ENCODE peak calls at places on chromosomes 2 and 18, in five cellular contexts. N, V, K, Q and U are unnamed samples.

GRCh38 chr2:119862127-119862889 is 102.6 kb downstream of the PTPN4 start:
- DNase-seq in N (no peak), V (no peak), K (no peak), Q (no peak), U (peak; percentile 36)

GRCh38 chr2:182924311-182924710 is 57.9 kb upstream of the FRZB start:
- DNase-seq in N (no peak), V (no peak), K (peak; percentile 61), Q (peak; percentile 21), U (no peak)

GRCh38 chr2:170276056-170276455 is 98.1 kb downstream of the MYO3B start:
- DNase-seq in N (no peak), V (no peak), K (no peak), Q (no peak), U (no peak)

GRCh38 chr2:98441706-98442450 is 2.8 kb upstream of the INPP4A start:
- DNase-seq in N (no peak), V (no peak), K (no peak), Q (no peak), U (no peak)

GRCh38 chr2:120949027-120949956 is 213.6 kb downstream of the GLI2 start:
- DNase-seq in N (no peak), V (no peak), K (no peak), Q (no peak), U (no peak)

GRCh38 chr2:234677758-234678538 is 181.1 kb upstream of the ARL4C start:
- DNase-seq in N (no peak), V (no peak), K (peak; percentile 54), Q (no peak), U (no peak)

GRCh38 chr2:177326591-177326990 is 62.1 kb upstream of the NFE2L2 start:
- DNase-seq in N (no peak), V (no peak), K (no peak), Q (no peak), U (no peak)

GRCh38 chr2:120205901-120206581 is 17.2 kb downstream of the TMEM185B start:
- DNase-seq in N (peak; percentile 30), V (no peak), K (no peak), Q (no peak), U (no peak)

GRCh38 chr2:188199716-188200128 is 92.0 kb upstream of the GULP1 start:
- DNase-seq in N (no peak), V (peak; percentile 78), K (peak; percentile 89), Q (peak; percentile 88), U (no peak)

GRCh38 chr18:55265916-55266488 is 306.7 kb upstream of the CCDC68 start:
- DNase-seq in N (no peak), V (no peak), K (peak; percentile 84), Q (peak; percentile 54), U (no peak)

GRCh38 chr2:36659872-36660312 is 36.6 kb upstream of the VIT start:
- DNase-seq in N (no peak), V (no peak), K (no peak), Q (no peak), U (peak; percentile 21)

GRCh38 chr2:202035089-202035940 is 1.7 kb downstream of the FZD7 start:
- DNase-seq in N (peak; percentile 29), V (no peak), K (peak; percentile 76), Q (peak; percentile 86), U (no peak)

GRCh38 chr2:232321156-232321816 is 57.3 kb upstream of the ALPP start:
- DNase-seq in N (peak; percentile 54), V (no peak), K (no peak), Q (no peak), U (no peak)

GRCh38 chr18:858016-858415 is 46.0 kb upstream of the YES1 start:
- DNase-seq in N (no peak), V (peak; percentile 48), K (no peak), Q (no peak), U (no peak)

GRCh38 chr2:72826156-72826477 is 284 bp upstream of the EXOC6B start:
- DNase-seq in N (no peak), V (no peak), K (no peak), Q (no peak), U (no peak)

GRCh38 chr18:29436459-29436858 is 1259.5 kb upstream of the CDH2 start:
- DNase-seq in N (no peak), V (no peak), K (no peak), Q (no peak), U (no peak)

GRCh38 chr18:63120541-63121059 is 199.0 kb downstream of the BCL2 start:
- DNase-seq in N (no peak), V (no peak), K (no peak), Q (no peak), U (no peak)

GRCh38 chr2:314561-315336 is 26.9 kb upstream of the ALKAL2 start:
- DNase-seq in N (no peak), V (no peak), K (no peak), Q (no peak), U (no peak)

GRCh38 chr2:49616800-49617199 is 462.5 kb upstream of the FSHR start:
- DNase-seq in N (no peak), V (peak; percentile 3), K (peak; percentile 4), Q (peak; percentile 3), U (peak; percentile 11)
- TF ChIP-seq CTCF in N (no peak), V (peak; percentile 51), K (peak; percentile 13), Q (peak; percentile 21), U (no peak)

DNA sequence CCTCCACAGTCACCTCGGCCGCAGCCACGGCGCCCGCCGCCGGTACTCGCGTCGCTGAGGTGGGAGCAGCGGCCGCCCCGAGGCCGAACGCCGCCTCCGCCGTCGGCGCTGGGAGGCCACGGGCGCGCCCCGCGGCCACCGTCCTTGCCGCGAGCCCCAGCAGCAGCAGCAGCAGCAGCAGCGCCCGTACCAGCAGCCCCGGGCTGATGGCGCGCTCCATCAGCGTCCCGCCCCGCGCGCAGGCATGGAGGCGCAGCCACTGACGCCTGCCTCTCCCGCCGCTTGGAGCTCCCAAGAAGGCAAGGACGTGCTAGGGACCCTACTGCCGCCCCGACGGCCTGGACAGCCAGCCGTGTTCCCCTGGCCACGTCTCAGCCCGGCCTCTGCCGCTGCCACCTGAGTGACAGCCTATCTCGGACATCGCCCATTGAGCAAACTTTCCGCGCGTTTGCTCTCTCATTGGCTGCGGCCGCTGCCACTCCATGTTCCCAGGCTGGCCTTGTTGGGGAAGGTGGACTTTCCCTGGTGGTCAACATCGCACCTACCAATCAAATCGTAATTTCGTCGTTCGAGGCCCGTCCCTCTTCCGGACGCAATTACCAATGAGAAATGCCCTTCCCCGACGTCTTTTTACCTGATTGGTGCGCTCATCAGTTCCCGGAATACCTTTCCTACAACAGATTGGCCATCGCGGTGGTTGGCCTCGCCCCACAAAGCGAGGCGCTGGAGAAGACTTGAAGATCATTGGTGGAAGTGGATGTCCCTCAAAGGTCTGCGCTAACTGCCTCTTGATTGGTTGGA is at the start of gene EIF2AK3:
- DNase-seq in N (peak; percentile 91), V (peak; percentile 100), K (peak; percentile 100), Q (peak; percentile 100), U (peak; percentile 96)
- TF ChIP-seq CTCF in N (no peak), V (no peak), K (no peak), Q (no peak), U (no peak)

GRCh38 chr2:165015052-165015642 is 59.8 kb upstream of the SLC38A11 start:
- DNase-seq in N (peak; percentile 50), V (peak; percentile 41), K (peak; percentile 82), Q (peak; percentile 64), U (peak; percentile 59)
- TF ChIP-seq CTCF in N (peak; percentile 79), V (peak; percentile 95), K (peak; percentile 97), Q (peak; percentile 93), U (peak; percentile 86)

GRCh38 chr18:35511833-35512232 is 14.1 kb upstream of the INO80C start:
- DNase-seq in N (no peak), V (no peak), K (no peak), Q (no peak), U (no peak)
- TF ChIP-seq CTCF in N (no peak), V (no peak), K (peak; percentile 17), Q (no peak), U (peak; percentile 15)

GRCh38 chr2:10680214-10680613 is 9.6 kb downstream of the NOL10 start:
- DNase-seq in N (no peak), V (no peak), K (no peak), Q (no peak), U (no peak)

GRCh38 chr2:10675126-10675525 is 14.6 kb downstream of the NOL10 start:
- DNase-seq in N (no peak), V (no peak), K (no peak), Q (no peak), U (no peak)

GRCh38 chr2:10680957-10681356 is 8.8 kb downstream of the NOL10 start:
- DNase-seq in N (no peak), V (no peak), K (no peak), Q (no peak), U (no peak)

GRCh38 chr2:10678225-10678624 is 11.6 kb downstream of the NOL10 start:
- DNase-seq in N (no peak), V (no peak), K (peak; percentile 11), Q (no peak), U (no peak)
- TF ChIP-seq CTCF in N (no peak), V (peak; percentile 20), K (peak; percentile 40), Q (peak; percentile 36), U (no peak)

DNA sequence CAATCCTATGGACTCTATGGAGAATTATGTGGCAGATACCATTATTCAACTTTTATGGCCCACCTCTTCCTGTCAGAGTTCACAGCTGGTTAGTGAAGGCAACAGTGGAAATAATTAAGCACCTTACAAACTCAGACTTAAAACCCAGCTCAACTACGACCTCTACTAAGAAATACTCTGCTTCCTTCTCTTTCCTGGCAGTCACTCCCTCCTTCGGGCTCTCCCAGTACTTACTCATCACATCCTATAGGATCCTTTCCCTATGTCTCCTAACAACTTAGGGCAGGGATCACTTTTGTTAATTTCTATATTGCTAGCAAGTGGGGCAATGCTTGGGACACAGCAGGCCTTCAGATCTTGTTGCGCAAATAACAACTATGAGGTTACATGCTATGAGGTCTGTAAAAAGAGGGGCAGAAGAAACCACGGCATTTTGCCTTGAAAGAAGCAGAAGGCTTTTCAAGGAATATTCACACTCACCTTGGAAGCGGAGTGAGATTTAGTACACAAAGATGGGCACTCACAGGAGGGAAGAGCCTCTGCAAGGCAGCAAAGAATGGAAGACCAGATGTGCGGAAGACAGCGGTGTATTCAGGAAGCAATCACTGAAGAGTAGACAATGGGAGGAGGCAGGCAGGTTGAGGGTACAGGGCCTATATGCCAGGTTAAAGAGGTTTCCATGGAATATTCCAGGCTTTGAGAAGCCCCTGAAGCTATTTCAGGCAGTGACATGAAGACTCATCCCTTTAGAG is 2.1 kb downstream of the STK39 start:
- DNase-seq in N (no peak), V (no peak), K (peak; percentile 29), Q (no peak), U (no peak)
- TF ChIP-seq CTCF in N (no peak), V (no peak), K (no peak), Q (no peak), U (no peak)

GRCh38 chr2:136255648-136256461 is 137.9 kb upstream of the CXCR4 start:
- DNase-seq in N (peak; percentile 44), V (no peak), K (no peak), Q (no peak), U (peak; percentile 34)
- TF ChIP-seq CTCF in N (no peak), V (no peak), K (no peak), Q (no peak), U (peak; percentile 29)

GRCh38 chr2:203396667-203397066 is 68.5 kb downstream of the ABI2 start:
- DNase-seq in N (no peak), V (no peak), K (peak; percentile 32), Q (no peak), U (no peak)
- TF ChIP-seq CTCF in N (no peak), V (peak; percentile 40), K (peak; percentile 66), Q (peak; percentile 41), U (no peak)